ENCODE peak calls at places on chromosome 18, in five cellular contexts. W is omental fat pad, K is IMR-90, L is OCI-LY7, E is RWPE1. G is an unnamed sample.
A peak's percentile ranks its signal among the peaks of the same experiment; 100 is the strongest.

GRCh38 chr18:13392029-13392750 is 173.6 kb downstream of the LDLRAD4 start:
- DNase-seq in W (no peak), E (no peak), L (no peak), K (no peak), G (no peak)

GRCh38 chr18:21598726-21599584 is 1.5 kb downstream of the ESCO1 start:
- DNase-seq in K (no peak), W (no peak), E (no peak), L (peak; percentile 67), G (no peak)

GRCh38 chr18:6249788-6250187 is 164.9 kb downstream of the L3MBTL4 start:
- DNase-seq in W (no peak), K (no peak), L (no peak), E (no peak), G (no peak)

GRCh38 chr18:7117390-7118355 is at the start of gene LAMA1:
- DNase-seq in E (no peak), L (no peak), K (peak; percentile 10), W (no peak), G (no peak)

GRCh38 chr18:59783138-59783537 is 85.9 kb upstream of the CCBE1 start:
- DNase-seq in E (no peak), K (peak; percentile 74), L (peak; percentile 51), W (no peak), G (peak; percentile 84)

GRCh38 chr18:55301836-55302235 is 286.2 kb downstream of the TCF4 start:
- DNase-seq in L (no peak), K (no peak), W (no peak), E (no peak), G (no peak)

GRCh38 chr18:35026407-35027061 is 14.7 kb upstream of the MAPRE2 start:
- DNase-seq in E (peak; percentile 1), W (no peak), L (peak; percentile 35), K (no peak), G (peak; percentile 13)

GRCh38 chr18:57435851-57436192 is 648 bp downstream of the ONECUT2 start:
- DNase-seq in E (no peak), W (no peak), K (no peak), L (no peak), G (no peak)

GRCh38 chr18:78407456-78407823 is 572.2 kb upstream of the SALL3 start:
- DNase-seq in L (no peak), E (peak; percentile 2), K (no peak), W (no peak), G (no peak)

GRCh38 chr18:68494802-68495560 is 219.9 kb downstream of the TMX3 start:
- DNase-seq in W (no peak), L (no peak), K (peak; percentile 98), E (peak; percentile 1), G (peak; percentile 88)

GRCh38 chr18:32019251-32019943 is 772 bp downstream of the RNF125 start:
- DNase-seq in W (peak; percentile 28), L (peak; percentile 61), K (no peak), E (peak; percentile 23), G (no peak)

GRCh38 chr18:11747731-11748130 is 58.7 kb downstream of the GNAL start:
- DNase-seq in E (no peak), L (no peak), K (no peak), W (no peak), G (no peak)

GRCh38 chr18:37403100-37403781 is 162.4 kb downstream of the CELF4 start:
- DNase-seq in W (no peak), K (peak; percentile 86), E (peak; percentile 52), L (no peak), G (peak; percentile 95)

GRCh38 chr18:42185486-42185885 is 230.5 kb downstream of the PIK3C3 start:
- DNase-seq in W (no peak), L (no peak), K (no peak), E (no peak), G (no peak)

GRCh38 chr18:13375302-13376255 is 157.0 kb downstream of the LDLRAD4 start:
- DNase-seq in W (peak; percentile 61), L (no peak), E (peak; percentile 90), K (peak; percentile 91), G (peak; percentile 35)

GRCh38 chr18:74264303-74265020 is 27.3 kb downstream of the CYB5A start:
- DNase-seq in K (no peak), W (no peak), E (no peak), L (no peak), G (no peak)

GRCh38 chr18:13477147-13477683 is 249.1 kb downstream of the FAM210A start:
- DNase-seq in W (no peak), E (no peak), K (no peak), L (no peak), G (no peak)

GRCh38 chr18:77133051-77133919 is 702 bp upstream of the MBP start:
- DNase-seq in W (no peak), E (no peak), L (no peak), K (no peak), G (no peak)

GRCh38 chr18:10329116-10329515 is 125.3 kb upstream of the APCDD1 start:
- DNase-seq in E (no peak), W (no peak), K (peak; percentile 45), L (no peak), G (no peak)

GRCh38 chr18:60232541-60232940 is 140.0 kb downstream of the MC4R start:
- DNase-seq in E (peak; percentile 51), W (no peak), L (no peak), K (peak; percentile 73), G (no peak)

GRCh38 chr18:13393338-13393737 is 174.8 kb downstream of the LDLRAD4 start:
- DNase-seq in K (no peak), W (no peak), E (no peak), L (no peak), G (no peak)

GRCh38 chr18:75346671-75347070 is 80.8 kb downstream of the SMIM21 start:
- DNase-seq in L (no peak), E (no peak), K (no peak), W (no peak), G (no peak)

GRCh38 chr18:12092398-12093229 is 1.0 kb upstream of the ANKRD62 start:
- DNase-seq in K (no peak), E (peak; percentile 20), L (no peak), W (no peak), G (no peak)

GRCh38 chr18:22067682-22068081 is 101.7 kb upstream of the GATA6 start:
- DNase-seq in L (no peak), K (no peak), E (no peak), W (no peak), G (no peak)

GRCh38 chr18:70373062-70373519 is 84.2 kb downstream of the SOCS6 start:
- DNase-seq in L (no peak), K (peak; percentile 93), W (no peak), E (peak; percentile 27), G (peak; percentile 86)

GRCh38 chr18:50644807-50645206 is 84.9 kb downstream of the MAPK4 start:
- DNase-seq in K (no peak), E (peak; percentile 22), W (no peak), L (no peak), G (no peak)
- TF ChIP-seq CTCF in K (no peak), E (peak; percentile 41), W (no peak), L (peak; percentile 46), G (no peak)

GRCh38 chr18:24600076-24600654 is 139.7 kb downstream of the HRH4 start:
- DNase-seq in W (no peak), L (peak; percentile 66), K (peak; percentile 75), E (peak; percentile 36), G (peak; percentile 36)
- TF ChIP-seq CTCF in W (no peak), L (peak; percentile 91), K (peak; percentile 83), E (peak; percentile 58), G (peak; percentile 79)

GRCh38 chr18:64333584-64333983 is 184.7 kb upstream of the LINC00305 start:
- DNase-seq in E (peak; percentile 3), K (no peak), W (no peak), L (no peak), G (no peak)

GRCh38 chr18:64330976-64331375 is 182.1 kb upstream of the LINC00305 start:
- DNase-seq in K (no peak), W (no peak), L (no peak), E (no peak), G (no peak)

GRCh38 chr18:64332851-64333250 is 184.0 kb upstream of the LINC00305 start:
- DNase-seq in K (no peak), L (no peak), W (no peak), E (no peak), G (no peak)

GRCh38 chr18:64331419-64331818 is 182.5 kb upstream of the LINC00305 start:
- DNase-seq in K (no peak), L (no peak), E (no peak), W (no peak), G (no peak)

DNA sequence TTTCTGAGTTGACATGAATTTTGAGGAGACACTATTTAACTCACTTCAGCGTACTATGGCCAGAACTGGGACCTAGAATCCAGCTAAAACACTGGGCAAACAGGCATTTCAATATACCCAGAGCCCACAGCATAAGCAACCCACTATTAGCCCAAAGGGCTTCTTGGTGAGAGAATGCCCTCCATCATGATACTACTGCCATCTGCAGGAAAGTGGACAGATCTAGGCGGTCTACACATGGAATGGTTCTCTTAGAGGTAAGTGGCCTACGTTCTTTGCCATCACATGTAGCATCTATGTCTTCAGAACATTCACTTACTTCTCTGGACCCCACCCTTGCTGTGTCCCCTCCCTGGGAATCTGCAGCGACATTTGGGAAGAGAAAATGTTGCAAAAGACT is 181.3 kb upstream of the LINC00305 start:
- DNase-seq in L (no peak), K (no peak), E (no peak), W (no peak), G (no peak)
- TF ChIP-seq CTCF in L (no peak), K (no peak), E (no peak), W (no peak), G (no peak)

DNA sequence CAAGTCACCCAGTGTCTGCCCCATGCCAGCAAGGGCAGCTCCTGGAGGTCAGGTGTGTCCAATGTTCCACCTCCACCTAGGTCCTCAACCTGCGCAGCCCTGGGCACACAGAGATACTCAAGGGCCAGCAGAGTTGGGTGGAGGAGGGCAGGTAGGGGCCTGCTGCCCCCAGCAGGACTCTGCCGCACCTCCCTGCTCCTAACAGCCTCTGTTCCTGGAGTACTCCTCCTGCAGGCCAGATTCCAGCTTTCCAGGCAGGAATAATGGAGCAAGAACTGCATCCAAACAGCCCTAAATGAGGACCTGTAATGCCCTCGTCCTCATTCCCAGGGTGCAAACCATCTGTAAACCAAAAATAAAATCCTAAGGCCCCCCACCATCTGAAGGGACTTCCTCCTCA is 44.4 kb upstream of the ACAA2 start:
- DNase-seq in W (no peak), L (no peak), K (no peak), E (no peak), G (no peak)
- TF ChIP-seq CTCF in W (no peak), L (no peak), K (no peak), E (no peak), G (peak; percentile 13)